ENCODE peak calls at places on chromosome X, in four cellular contexts. H is ovary, P is fibroblast of mammary gland, O is Panc1. V is an unnamed sample.

GRCh38 chrX:155026420-155026726 is 271 bp upstream of the FUNDC2 start:
- DNase-seq in P (no peak), H (no peak), O (no peak), V (no peak)

GRCh38 chrX:133415276-133416105 is at the start of gene GPC4:
- DNase-seq in P (peak; percentile 52), O (no peak), H (peak; percentile 76), V (peak; percentile 4)

GRCh38 chrX:39910651-39911050 is 187.1 kb downstream of the BCOR start:
- DNase-seq in O (no peak), P (no peak), H (no peak), V (no peak)

GRCh38 chrX:110004970-110005369 is 2.1 kb downstream of the TMEM164 start:
- DNase-seq in O (no peak), P (no peak), H (no peak), V (no peak)

GRCh38 chrX:100363926-100364325 is 46.1 kb downstream of the PCDH19 start:
- DNase-seq in P (no peak), H (no peak), O (no peak), V (no peak)

GRCh38 chrX:125507119-125507518 is 187.4 kb downstream of the TEX13C start:
- DNase-seq in H (no peak), O (no peak), P (peak; percentile 19), V (peak; percentile 51)

GRCh38 chrX:9605484-9605883 is 140.6 kb downstream of the TBL1X start:
- DNase-seq in H (no peak), P (no peak), O (no peak), V (no peak)

GRCh38 chrX:17591741-17592110 is 145.6 kb upstream of the SCML1 start:
- DNase-seq in O (no peak), P (peak; percentile 72), H (peak; percentile 27), V (peak; percentile 71)

GRCh38 chrX:18701621-18702361 is 5.7 kb upstream of the PPEF1 start:
- DNase-seq in O (no peak), H (no peak), P (peak; percentile 9), V (peak; percentile 47)

GRCh38 chrX:24657671-24658410 is 10.7 kb upstream of the PCYT1B start:
- DNase-seq in P (no peak), H (no peak), O (no peak), V (no peak)

GRCh38 chrX:13377537-13377936 is 57.7 kb upstream of the ATXN3L start:
- DNase-seq in H (peak; percentile 35), P (peak; percentile 97), O (no peak), V (peak; percentile 90)

GRCh38 chrX:149074429-149074828 is 430.7 kb downstream of the IDS start:
- DNase-seq in P (peak; percentile 75), H (no peak), O (no peak), V (peak; percentile 82)

GRCh38 chrX:46837543-46838481 is 969 bp downstream of the RP2 start:
- DNase-seq in H (no peak), O (no peak), P (peak; percentile 41), V (no peak)

GRCh38 chrX:134654398-134655012 is 3.8 kb downstream of the PLAC1 start:
- DNase-seq in H (no peak), P (peak; percentile 38), O (no peak), V (no peak)

GRCh38 chrX:100685284-100685996 is 41.4 kb downstream of the SRPX2 start:
- DNase-seq in O (peak; percentile 74), H (peak; percentile 78), P (peak; percentile 81), V (peak; percentile 86)

GRCh38 chrX:53440631-53441517 is 6.7 kb upstream of the HSD17B10 start:
- DNase-seq in O (no peak), P (peak; percentile 71), H (peak; percentile 88), V (peak; percentile 68)

GRCh38 chrX:15410430-15410829 is 26.2 kb upstream of the VEGFD start:
- DNase-seq in P (no peak), H (no peak), O (no peak), V (no peak)

GRCh38 chrX:87525771-87526229 is 8.2 kb downstream of the KLHL4 start:
- DNase-seq in P (peak; percentile 74), O (no peak), H (no peak), V (peak; percentile 80)

GRCh38 chrX:135411893-135412292 is 9.9 kb upstream of the SMIM10L2A start:
- DNase-seq in H (no peak), P (peak; percentile 45), O (no peak), V (no peak)

GRCh38 chrX:108224727-108225455 is 133.3 kb downstream of the ATG4A start:
- DNase-seq in P (peak; percentile 41), O (no peak), H (no peak), V (peak; percentile 48)

GRCh38 chrX:145002776-145003175 is 244.5 kb upstream of the SPANXN1 start:
- DNase-seq in O (no peak), H (no peak), P (peak; percentile 45), V (no peak)

GRCh38 chrX:56920338-56920997 is 74.9 kb downstream of the SPIN3 start:
- DNase-seq in O (no peak), H (no peak), P (no peak), V (no peak)

GRCh38 chrX:35699642-35700041 is 98.5 kb upstream of the MAGEB16 start:
- DNase-seq in O (no peak), P (no peak), H (no peak), V (no peak)

GRCh38 chrX:12949927-12950656 is 24.8 kb upstream of the TMSB4X start:
- DNase-seq in P (peak; percentile 94), O (no peak), H (peak; percentile 87), V (peak; percentile 92)

GRCh38 chrX:124217289-124218251 is 114.9 kb upstream of the TEX13D start:
- DNase-seq in H (no peak), O (no peak), P (no peak), V (peak; percentile 10)

GRCh38 chrX:26783512-26784225 is 567.7 kb downstream of the MAGEB5 start:
- DNase-seq in P (peak; percentile 27), O (peak; percentile 10), H (no peak), V (peak; percentile 25)

GRCh38 chrX:66074920-66075879 is 35.3 kb upstream of the VSIG4 start:
- DNase-seq in P (peak; percentile 8), O (no peak), H (no peak), V (peak; percentile 16)

GRCh38 chrX:39065051-39065871 is 264.0 kb downstream of the MID1IP1 start:
- DNase-seq in O (no peak), H (no peak), P (no peak), V (no peak)

GRCh38 chrX:7266261-7266660 is 118.3 kb upstream of the PUDP start:
- DNase-seq in H (no peak), O (no peak), P (peak; percentile 28), V (no peak)

GRCh38 chrX:149937881-149938426 is 337 bp downstream of the EOLA2 start:
- DNase-seq in P (no peak), H (peak; percentile 41), O (no peak), V (peak; percentile 1)

GRCh38 chrX:73851014-73852009 is 288.3 kb downstream of the CHIC1 start:
- DNase-seq in P (peak; percentile 95), O (no peak), H (peak; percentile 91), V (no peak)

GRCh38 chrX:84144991-84145390 is 43.0 kb downstream of the RPS6KA6 start:
- DNase-seq in H (no peak), O (no peak), P (no peak), V (no peak)

GRCh38 chrX:34918091-34918736 is 24.4 kb upstream of the FAM47B start:
- DNase-seq in O (no peak), H (no peak), P (peak; percentile 78), V (peak; percentile 45)

GRCh38 chrX:132692526-132692925 is 203.7 kb upstream of the MBNL3 start:
- DNase-seq in P (no peak), H (no peak), O (no peak), V (no peak)

GRCh38 chrX:103220511-103221406 is 5.9 kb downstream of the BEX4 start:
- DNase-seq in P (no peak), H (no peak), O (no peak), V (no peak)

GRCh38 chrX:48475295-48475694 is 704 bp upstream of the FTSJ1 start:
- DNase-seq in H (no peak), P (no peak), O (no peak), V (no peak)

GRCh38 chrX:152929898-152930297 is 32.0 kb downstream of the ZNF185 start:
- DNase-seq in H (no peak), P (no peak), O (no peak), V (no peak)

GRCh38 chrX:47482512-47483309 is at the start of gene ZNF41:
- DNase-seq in H (peak; percentile 68), P (peak; percentile 76), O (peak; percentile 72), V (peak; percentile 82)

GRCh38 chrX:21943460-21944135 is 3.1 kb downstream of the SMS start:
- DNase-seq in P (peak; percentile 95), H (no peak), O (peak; percentile 61), V (peak; percentile 63)

GRCh38 chrX:19885732-19886131 is 1.7 kb downstream of the SH3KBP1 start:
- DNase-seq in O (no peak), P (no peak), H (no peak), V (no peak)
- H3K4me3 ChIP-seq in O (peak overlapping the region; percentile 55), P (no peak overlapping the region), H (no peak overlapping the region), V (no peak overlapping the region)

GRCh38 chrX:75963774-75964173 is 178.7 kb upstream of the MAGEE2 start:
- DNase-seq in H (no peak), O (no peak), P (no peak), V (no peak)

GRCh38 chrX:75968293-75968692 is 183.2 kb upstream of the MAGEE2 start:
- DNase-seq in P (no peak), O (no peak), H (no peak), V (no peak)
- TF ChIP-seq CTCF in P (no peak), O (no peak), H (no peak), V (no peak)

DNA sequence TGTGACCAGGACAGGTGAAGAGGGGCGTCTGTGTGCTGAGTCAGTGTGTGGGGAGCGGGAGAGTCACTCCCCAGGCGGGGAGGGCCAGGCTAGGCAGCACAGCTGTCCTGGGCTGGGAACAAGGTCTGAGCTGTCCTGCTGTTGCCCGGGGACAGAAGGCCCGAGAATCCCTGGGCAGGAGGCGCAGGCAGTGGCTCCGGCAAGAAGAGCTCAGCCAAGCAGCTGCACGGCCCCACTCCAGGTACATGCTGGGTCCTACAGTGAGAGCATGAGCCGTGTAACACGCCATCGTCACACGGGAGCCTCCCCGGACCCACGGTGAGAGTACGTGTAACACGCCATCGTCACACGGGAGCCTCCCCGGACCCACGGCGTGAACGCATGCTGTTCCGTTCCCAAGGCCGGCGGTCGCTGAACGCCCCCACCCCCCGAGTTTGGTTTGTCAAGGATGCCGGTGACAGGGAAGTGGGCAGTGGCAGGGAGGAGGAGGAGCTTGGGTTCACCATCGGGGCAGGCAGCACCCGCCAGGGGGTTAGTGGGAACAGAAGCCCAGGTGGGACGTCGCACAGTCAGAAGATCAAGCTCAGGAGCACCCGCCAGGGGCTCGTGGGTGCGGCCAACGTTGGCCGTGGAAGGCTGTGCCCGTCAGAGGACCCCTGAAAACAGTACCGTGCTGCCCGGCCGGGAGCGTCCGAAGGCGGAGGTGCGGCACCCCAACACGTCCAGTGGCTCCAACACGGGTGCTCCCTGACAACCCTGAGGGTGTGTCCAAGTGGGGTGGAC is 15.6 kb downstream of the PPP2R3B start:
- DNase-seq in H (no peak), P (no peak), O (no peak), V (no peak)
- H3K4me3 ChIP-seq in H (no peak overlapping the region), P (no peak overlapping the region), O (no peak overlapping the region), V (no peak overlapping the region)

GRCh38 chrX:2391869-2392606 is 108.7 kb downstream of the DHRSX start:
- DNase-seq in H (no peak), P (peak; percentile 80), O (no peak), V (peak; percentile 91)
- TF ChIP-seq CTCF in H (no peak), P (no peak), O (no peak), V (peak; percentile 23)